ENCODE peak calls at places on chromosomes 2 and 18, in eight cellular contexts. A is A549, B is GM20000, C is GM12865, X is lung, G is MCF 10A, Y is fibroblast of the aortic adventitia, P is neural crest cell. F is an unnamed sample.

GRCh38 chr2:204299766-204300165 is 245.5 kb upstream of the PARD3B start:
- DNase-seq in A (no peak), B (no peak), C (no peak), X (no peak), G (no peak), Y (no peak), P (no peak), F (no peak)

GRCh38 chr18:48852792-48853191 is 98.0 kb downstream of the SMAD7 start:
- DNase-seq in A (no peak), B (no peak), C (no peak), X (no peak), G (no peak), Y (no peak), P (no peak), F (no peak)

GRCh38 chr2:55861733-55862132 is 61.8 kb downstream of the EFEMP1 start:
- DNase-seq in A (no peak), B (no peak), C (no peak), X (no peak), G (peak), Y (no peak), P (no peak), F (no peak)

GRCh38 chr18:50396005-50396404 is 21.2 kb downstream of the SKA1 start:
- DNase-seq in A (no peak), B (no peak), C (no peak), X (no peak), G (no peak), Y (no peak), P (no peak), F (no peak)

GRCh38 chr18:10841203-10841602 is 308.2 kb downstream of the PIEZO2 start:
- DNase-seq in A (no peak), B (no peak), C (no peak), X (peak), G (no peak), Y (peak), P (no peak), F (no peak)

GRCh38 chr2:31203916-31204315 is 13.4 kb downstream of the CAPN14 start:
- DNase-seq in A (no peak), B (no peak), C (no peak), X (no peak), G (no peak), Y (no peak), P (no peak), F (no peak)

GRCh38 chr2:68774569-68775271 is 40.1 kb downstream of the ARHGAP25 start:
- DNase-seq in A (no peak), B (peak), C (peak), X (peak), G (no peak), Y (no peak), P (no peak), F (no peak)

GRCh38 chr2:105179469-105180372 is 61.8 kb upstream of the GPR45 start:
- DNase-seq in A (peak), B (peak), C (peak), X (peak), G (peak), Y (peak), P (no peak), F (peak)

GRCh38 chr2:24329700-24330099 is 30.6 kb downstream of the ITSN2 start:
- DNase-seq in A (no peak), B (peak), C (peak), X (no peak), G (no peak), Y (no peak), P (no peak), F (no peak)

GRCh38 chr2:161981016-161981415 is 93.0 kb downstream of the DPP4 start:
- DNase-seq in A (no peak), B (no peak), C (no peak), X (no peak), G (no peak), Y (no peak), P (no peak), F (no peak)

GRCh38 chr2:172702451-172702850 is 33.2 kb upstream of the RAPGEF4 start:
- DNase-seq in A (no peak), B (no peak), C (no peak), X (no peak), G (no peak), Y (peak), P (no peak), F (no peak)

GRCh38 chr18:33699372-33699771 is 121.4 kb downstream of the ASXL3 start:
- DNase-seq in A (no peak), B (peak), C (peak), X (no peak), G (no peak), Y (no peak), P (no peak), F (no peak)

GRCh38 chr18:13568443-13569392 is 157.6 kb downstream of the FAM210A start:
- DNase-seq in A (no peak), B (peak), C (peak), X (no peak), G (no peak), Y (no peak), P (no peak), F (no peak)

GRCh38 chr2:70923378-70924015 is 12.2 kb upstream of the ATP6V1B1 start:
- DNase-seq in A (peak), B (no peak), C (peak), X (no peak), G (no peak), Y (no peak), P (no peak), F (no peak)

GRCh38 chr2:172096661-172097547 is 5.8 kb downstream of the DLX2 start:
- DNase-seq in A (no peak), B (peak), C (no peak), X (no peak), G (peak), Y (peak), P (peak), F (peak)

GRCh38 chr2:46273919-46274318 is 23.3 kb upstream of the EPAS1 start:
- DNase-seq in A (no peak), B (no peak), C (no peak), X (no peak), G (no peak), Y (no peak), P (no peak), F (no peak)

GRCh38 chr2:191612496-191612895 is 65.4 kb upstream of the NABP1 start:
- DNase-seq in A (peak), B (no peak), C (no peak), X (no peak), G (peak), Y (peak), P (no peak), F (peak)

GRCh38 chr2:218074031-218074430 is 5.0 kb downstream of the RUFY4 start:
- DNase-seq in A (peak), B (peak), C (peak), X (no peak), G (peak), Y (no peak), P (peak), F (no peak)

GRCh38 chr2:46615555-46616487 is 136.5 kb downstream of the TMEM247 start:
- DNase-seq in A (peak), B (peak), C (peak), X (no peak), G (peak), Y (peak), P (no peak), F (peak)

GRCh38 chr2:36059684-36060083 is 295.9 kb upstream of the CRIM1 start:
- DNase-seq in A (no peak), B (peak), C (peak), X (no peak), G (no peak), Y (no peak), P (no peak), F (no peak)
- TF ChIP-seq CTCF in A (no peak), B (no peak), C (no peak), X (no peak), G (no peak), Y (no peak), P (no peak), F (no peak)

GRCh38 chr2:234916674-234917073 is 35.1 kb upstream of the SH3BP4 start:
- DNase-seq in A (no peak), B (no peak), C (no peak), X (no peak), G (no peak), Y (no peak), P (no peak), F (no peak)
- TF ChIP-seq CTCF in A (no peak), B (no peak), C (no peak), X (no peak), G (no peak), Y (no peak), P (no peak), F (no peak)

GRCh38 chr2:200615247-200615646 is 29.4 kb downstream of the AOX1 start:
- DNase-seq in A (peak), B (no peak), C (peak), X (no peak), G (peak), Y (peak), P (no peak), F (peak)
- TF ChIP-seq CTCF in A (no peak), B (no peak), C (no peak), X (no peak), G (no peak), Y (no peak), P (no peak), F (no peak)

GRCh38 chr18:25350561-25351201 is 1.3 kb downstream of the ZNF521 start:
- DNase-seq in A (no peak), B (peak), C (peak), X (no peak), G (no peak), Y (peak), P (peak), F (no peak)
- TF ChIP-seq CTCF in A (no peak), B (no peak), C (no peak), X (no peak), G (no peak), Y (no peak), P (no peak), F (no peak)

DNA sequence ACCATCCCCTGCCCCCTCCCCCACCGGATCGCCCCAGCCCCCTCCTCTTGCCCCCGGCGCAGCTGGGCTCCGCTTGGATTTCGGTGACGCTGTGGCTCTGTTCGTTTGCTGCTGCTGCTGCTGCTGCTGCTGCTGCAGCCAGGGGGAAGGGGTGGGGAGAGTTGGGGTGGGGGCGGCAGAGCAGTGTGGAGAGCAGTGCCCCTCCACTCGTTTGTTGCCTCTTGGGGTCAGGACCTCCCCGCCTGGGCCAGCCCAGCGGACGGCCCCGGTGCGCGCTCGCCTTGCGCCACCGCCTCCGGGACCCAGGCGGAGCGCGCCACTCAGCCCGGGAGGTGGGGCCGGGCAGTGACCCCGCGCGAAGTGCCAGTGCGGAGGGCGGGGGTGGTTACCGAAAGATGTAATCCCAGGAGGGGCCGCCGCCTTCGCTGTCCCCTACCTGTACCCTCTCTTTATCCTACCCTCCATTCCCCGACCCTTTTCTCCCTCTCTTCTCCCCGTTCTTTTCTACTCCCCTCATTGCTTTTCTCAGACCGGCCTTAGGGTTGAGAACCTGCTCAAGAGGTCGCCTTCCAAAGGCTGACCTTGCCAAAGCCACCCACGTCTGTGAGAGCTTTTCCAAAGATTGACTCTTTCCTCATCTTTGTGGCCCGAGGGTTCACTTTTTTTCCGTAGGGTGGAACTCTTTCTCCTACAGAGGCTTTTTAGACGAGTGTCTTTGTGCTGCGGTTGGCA is 187.6 kb upstream of the FANCL start:
- DNase-seq in A (peak), B (peak), C (peak), X (no peak), G (peak), Y (no peak), P (peak), F (no peak)
- TF ChIP-seq CTCF in A (no peak), B (no peak), C (no peak), X (no peak), G (no peak), Y (no peak), P (no peak), F (no peak)

GRCh38 chr2:121755237-121756111 is at the start of gene TSN:
- DNase-seq in A (peak), B (peak), C (peak), X (peak), G (peak), Y (peak), P (peak), F (peak)
- TF ChIP-seq CTCF in A (no peak), B (no peak), C (no peak), X (no peak), G (no peak), Y (no peak), P (no peak), F (no peak)

GRCh38 chr2:230067990-230068657 is 600 bp downstream of the SLC16A14 start:
- DNase-seq in A (peak), B (peak), C (peak), X (no peak), G (peak), Y (peak), P (peak), F (peak)
- TF ChIP-seq CTCF in A (no peak), B (no peak), C (peak), X (no peak), G (peak), Y (no peak), P (peak), F (no peak)

GRCh38 chr2:147082850-147083522 is 761.8 kb upstream of the ACVR2A start:
- DNase-seq in A (peak), B (peak), C (peak), X (peak), G (peak), Y (peak), P (peak), F (peak)
- TF ChIP-seq CTCF in A (peak), B (peak), C (peak), X (peak), G (peak), Y (peak), P (peak), F (peak)

DNA sequence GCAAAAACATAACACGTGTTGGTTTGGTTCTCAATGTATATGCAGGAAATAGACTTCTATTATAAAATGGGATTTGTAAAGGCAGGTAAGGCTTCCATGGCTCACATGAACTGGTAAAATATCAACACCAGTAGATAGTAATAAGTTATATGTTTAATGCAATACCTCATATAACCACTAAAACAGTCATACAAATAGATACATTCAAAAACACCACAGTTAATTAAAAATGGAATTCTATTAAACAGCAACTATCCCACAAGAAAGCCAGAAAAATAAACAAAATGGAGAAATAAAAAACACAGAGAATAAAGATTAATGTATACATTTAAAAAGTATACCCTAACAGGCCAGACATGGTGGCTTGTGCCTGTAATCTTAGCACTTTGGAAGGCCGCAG is 243.8 kb upstream of the LRATD1 start:
- DNase-seq in A (no peak), B (no peak), C (no peak), X (no peak), G (no peak), Y (no peak), P (no peak), F (no peak)
- TF ChIP-seq CTCF in A (no peak), B (no peak), C (no peak), X (no peak), G (no peak), Y (no peak), P (peak), F (no peak)